ENCODE peak calls at places on chromosomes 16 and 17, in eight cellular contexts. T is KBM-7; K is NCI-H187; A is stimulated activated CD4-positive, alpha-beta T cell treated with anti-CD3 and anti-CD28 coated beads, Interleukin-1b, Interleukin-23, amount 100 ng/mL, for 1 hour; Q is stimulated activated CD8-positive, alpha-beta memory T cell treated with anti-CD3 and anti-CD28 coated beads, Interleukin-4, amount 100 ng/mL, for 1 hour; Y is ELR; G is activated CD8-positive, alpha-beta memory T cell treated with anti-CD3 and anti-CD28 coated beads, Interleukin-2, amount 50 U/mL, for 4 hours; R is AG10803. W is an unnamed sample.

GRCh38 chr16:69176033-69176780 is 10.8 kb upstream of the SNTB2 start:
- DNase-seq in T (no peak), G (no peak), Q (no peak), K (no peak), Y (peak), R (peak), A (no peak), W (no peak)

GRCh38 chr17:1643293-1643998 is 2.1 kb downstream of the SCARF1 start:
- DNase-seq in Q (no peak), T (no peak), R (peak), A (peak), G (peak), K (peak), Y (peak), W (no peak)

GRCh38 chr16:55901756-55902155 is 26.6 kb upstream of the CES5A start:
- DNase-seq in Q (no peak), T (no peak), R (no peak), A (no peak), Y (no peak), G (no peak), K (no peak), W (no peak)

GRCh38 chr16:55876854-55877253 is 1.7 kb upstream of the CES5A start:
- DNase-seq in A (no peak), K (no peak), G (no peak), Y (peak), R (peak), T (no peak), Q (no peak), W (no peak)

GRCh38 chr16:700684-701584 is 4.7 kb downstream of the FBXL16 start:
- DNase-seq in K (no peak), G (peak), Y (no peak), R (no peak), A (no peak), Q (no peak), T (no peak), W (no peak)

GRCh38 chr17:28372203-28372944 is 880 bp downstream of the SARM1 start:
- DNase-seq in R (peak), Q (no peak), K (no peak), A (no peak), Y (peak), T (no peak), G (no peak), W (no peak)

GRCh38 chr17:36877774-36878173 is 59.5 kb upstream of the LHX1 start:
- DNase-seq in Y (peak), G (no peak), Q (no peak), T (no peak), K (no peak), A (no peak), R (no peak), W (no peak)

GRCh38 chr17:59366773-59367656 is 35.6 kb downstream of the YPEL2 start:
- DNase-seq in G (no peak), T (no peak), A (no peak), Y (no peak), R (peak), Q (no peak), K (no peak), W (peak)

GRCh38 chr17:67469208-67469980 is 92.3 kb downstream of the PITPNC1 start:
- DNase-seq in T (peak), G (no peak), K (no peak), R (no peak), Y (no peak), A (no peak), Q (no peak), W (no peak)

GRCh38 chr17:69357701-69358100 is 30.8 kb upstream of the ABCA5 start:
- DNase-seq in T (no peak), A (no peak), R (no peak), G (no peak), Q (no peak), Y (peak), K (no peak), W (no peak)

GRCh38 chr16:88499314-88499713 is 46.2 kb downstream of the ZFPM1 start:
- DNase-seq in A (no peak), K (no peak), Y (no peak), R (no peak), T (no peak), G (no peak), Q (no peak), W (no peak)

W was measured in cerebellar nuclear complex.